ENCODE peak calls at places on chromosomes 5 and 9, in six cellular contexts. U, D, I, S, C and L are unnamed samples.

GRCh38 chr9:96441798-96442445 is 8.0 kb upstream of the HABP4 start:
- DNase-seq in U (peak; percentile 42), D (no peak), I (no peak), S (no peak), C (no peak), L (no peak)

GRCh38 chr5:1507457-1507856 is 16.3 kb downstream of the LPCAT1 start:
- DNase-seq in U (no peak), D (no peak), I (no peak), S (no peak), C (peak; percentile 28), L (peak; percentile 53)

GRCh38 chr5:139651863-139652787 is 4.0 kb downstream of the CXXC5 start:
- DNase-seq in U (peak; percentile 85), D (no peak), I (peak; percentile 94), S (peak; percentile 89), C (peak; percentile 80), L (peak; percentile 88)

GRCh38 chr9:100933656-100934055 is 94.9 kb upstream of the PLPPR1 start:
- DNase-seq in U (no peak), D (no peak), I (no peak), S (peak; percentile 22), C (no peak), L (no peak)

GRCh38 chr5:55533806-55534435 is 843 bp downstream of the PLPP1 start:
- DNase-seq in U (peak; percentile 79), D (no peak), I (peak; percentile 57), S (peak; percentile 46), C (no peak), L (no peak)

GRCh38 chr9:114592356-114592755 is 4.8 kb downstream of the ATP6V1G1 start:
- DNase-seq in U (no peak), D (no peak), I (peak; percentile 59), S (peak; percentile 78), C (no peak), L (no peak)

GRCh38 chr9:117120061-117120460 is 294.8 kb downstream of the ASTN2 start:
- DNase-seq in U (no peak), D (no peak), I (peak; percentile 78), S (no peak), C (no peak), L (no peak)

GRCh38 chr9:75265525-75265972 is 177.2 kb downstream of the OSTF1 start:
- DNase-seq in U (peak; percentile 25), D (peak; percentile 12), I (peak; percentile 48), S (peak; percentile 37), C (no peak), L (no peak)

GRCh38 chr5:79806741-79807140 is 117.1 kb downstream of the CMYA5 start:
- DNase-seq in U (no peak), D (no peak), I (no peak), S (no peak), C (no peak), L (no peak)

GRCh38 chr5:29379619-29380018 is 1813.9 kb upstream of the CDH6 start:
- DNase-seq in U (no peak), D (no peak), I (no peak), S (no peak), C (no peak), L (no peak)

GRCh38 chr5:30324083-30324482 is 869.4 kb upstream of the CDH6 start:
- DNase-seq in U (no peak), D (no peak), I (no peak), S (no peak), C (no peak), L (no peak)

GRCh38 chr9:93830224-93830596 is 124.9 kb downstream of the BARX1 start:
- DNase-seq in U (no peak), D (no peak), I (no peak), S (no peak), C (no peak), L (no peak)

GRCh38 chr9:134028575-134029247 is 3.4 kb downstream of the BRD3OS start:
- DNase-seq in U (no peak), D (no peak), I (no peak), S (no peak), C (no peak), L (no peak)

GRCh38 chr9:91426123-91426745 is 2.6 kb upstream of the NFIL3 start:
- DNase-seq in U (no peak), D (no peak), I (peak; percentile 71), S (peak; percentile 66), C (no peak), L (no peak)

GRCh38 chr9:136209786-136210185 is 4.9 kb upstream of the LHX3 start:
- DNase-seq in U (no peak), D (no peak), I (no peak), S (no peak), C (no peak), L (no peak)

GRCh38 chr5:109038209-109038840 is 290.6 kb downstream of the FER start:
- DNase-seq in U (no peak), D (no peak), I (peak; percentile 56), S (peak; percentile 54), C (no peak), L (no peak)

GRCh38 chr9:81190659-81191058 is 498.7 kb downstream of the TLE1 start:
- DNase-seq in U (no peak), D (no peak), I (no peak), S (no peak), C (no peak), L (no peak)

GRCh38 chr9:136666364-136667216 is 3.9 kb downstream of the EGFL7 start:
- DNase-seq in U (no peak), D (no peak), I (no peak), S (no peak), C (no peak), L (no peak)

GRCh38 chr5:11311272-11311671 is 550.2 kb upstream of the DAP start:
- DNase-seq in U (no peak), D (no peak), I (no peak), S (no peak), C (no peak), L (no peak)

GRCh38 chr5:132414634-132415377 is 45.3 kb downstream of the SLC22A5 start:
- DNase-seq in U (no peak), D (no peak), I (peak; percentile 93), S (peak; percentile 73), C (no peak), L (no peak)

GRCh38 chr5:4725594-4725993 is 414.5 kb upstream of the ADAMTS16 start:
- DNase-seq in U (no peak), D (no peak), I (no peak), S (no peak), C (no peak), L (no peak)

GRCh38 chr5:37575541-37576489 is 196.7 kb downstream of the WDR70 start:
- DNase-seq in U (no peak), D (no peak), I (no peak), S (peak; percentile 31), C (no peak), L (no peak)

GRCh38 chr5:145668714-145669113 is 166.4 kb downstream of the PRELID2 start:
- DNase-seq in U (no peak), D (no peak), I (no peak), S (no peak), C (no peak), L (no peak)

GRCh38 chr5:161676109-161676508 is 9.4 kb upstream of the GABRA6 start:
- DNase-seq in U (peak; percentile 5), D (no peak), I (no peak), S (no peak), C (no peak), L (no peak)

GRCh38 chr5:155522540-155522939 is 509.0 kb downstream of the KIF4B start:
- DNase-seq in U (no peak), D (no peak), I (no peak), S (no peak), C (no peak), L (no peak)

GRCh38 chr9:129160712-129161533 is 17.1 kb downstream of the IER5L start:
- DNase-seq in U (no peak), D (no peak), I (no peak), S (peak; percentile 91), C (no peak), L (no peak)